ENCODE peak calls at places on chromosomes 3 and 15, in six cellular contexts. One of them, this sample, is unnamed.

GRCh38 chr3:167876603-167877325 is 141.2 kb downstream of the SERPINI1 start:
- DNase-seq in A673: peak; percentile 32
- DNase-seq in endodermal cell: no peak
- DNase-seq in NB4: no peak
- DNase-seq in heart left ventricle: peak; percentile 17
- DNase-seq in CD4-positive, alpha-beta memory T cell: no peak
- DNase-seq in this sample: no peak

GRCh38 chr15:98002419-98002818 is 41.9 kb downstream of the ARRDC4 start:
- DNase-seq in heart left ventricle: no peak
- DNase-seq in CD4-positive, alpha-beta memory T cell: no peak
- DNase-seq in NB4: no peak
- DNase-seq in endodermal cell: no peak
- DNase-seq in A673: no peak
- DNase-seq in this sample: no peak

GRCh38 chr3:76765526-76765925 is 274.4 kb upstream of the ROBO2 start:
- DNase-seq in NB4: no peak
- DNase-seq in endodermal cell: no peak
- DNase-seq in heart left ventricle: no peak
- DNase-seq in CD4-positive, alpha-beta memory T cell: no peak
- DNase-seq in A673: no peak
- DNase-seq in this sample: no peak

GRCh38 chr15:34682673-34683072 is 72.1 kb downstream of the GJD2 start:
- DNase-seq in NB4: no peak
- DNase-seq in CD4-positive, alpha-beta memory T cell: no peak
- DNase-seq in endodermal cell: no peak
- DNase-seq in A673: no peak
- DNase-seq in heart left ventricle: no peak
- DNase-seq in this sample: no peak

GRCh38 chr15:39920510-39921273 is 626 bp upstream of the GPR176 start:
- DNase-seq in NB4: no peak
- DNase-seq in heart left ventricle: peak; percentile 83
- DNase-seq in endodermal cell: peak; percentile 86
- DNase-seq in CD4-positive, alpha-beta memory T cell: peak; percentile 77
- DNase-seq in A673: peak; percentile 90
- DNase-seq in this sample: peak; percentile 44

GRCh38 chr3:150434263-150434662 is 26.2 kb downstream of the TSC22D2 start:
- DNase-seq in heart left ventricle: no peak
- DNase-seq in endodermal cell: no peak
- DNase-seq in NB4: no peak
- DNase-seq in CD4-positive, alpha-beta memory T cell: no peak
- DNase-seq in A673: no peak
- DNase-seq in this sample: no peak

GRCh38 chr15:75215107-75216004 is 13.7 kb downstream of the C15orf39 start:
- DNase-seq in NB4: peak; percentile 61
- DNase-seq in A673: peak; percentile 30
- DNase-seq in CD4-positive, alpha-beta memory T cell: no peak
- DNase-seq in heart left ventricle: no peak
- DNase-seq in endodermal cell: no peak
- DNase-seq in this sample: no peak

GRCh38 chr3:168517514-168518071 is 421.9 kb upstream of the GOLIM4 start:
- DNase-seq in heart left ventricle: no peak
- DNase-seq in endodermal cell: peak; percentile 82
- DNase-seq in NB4: no peak
- DNase-seq in CD4-positive, alpha-beta memory T cell: no peak
- DNase-seq in A673: no peak
- DNase-seq in this sample: no peak

GRCh38 chr3:190504354-190505125 is 9.3 kb upstream of the IL1RAP start:
- DNase-seq in endodermal cell: no peak
- DNase-seq in heart left ventricle: no peak
- DNase-seq in A673: no peak
- DNase-seq in CD4-positive, alpha-beta memory T cell: no peak
- DNase-seq in NB4: peak; percentile 57
- DNase-seq in this sample: no peak

GRCh38 chr3:135965506-135966348 is at the start of gene PPP2R3A:
- DNase-seq in endodermal cell: peak; percentile 99
- DNase-seq in A673: peak; percentile 84
- DNase-seq in NB4: peak; percentile 53
- DNase-seq in heart left ventricle: peak; percentile 87
- DNase-seq in CD4-positive, alpha-beta memory T cell: peak; percentile 57
- DNase-seq in this sample: peak; percentile 28

GRCh38 chr15:88491158-88491557 is 23.6 kb downstream of the MRPS11 start:
- DNase-seq in CD4-positive, alpha-beta memory T cell: no peak
- DNase-seq in heart left ventricle: no peak
- DNase-seq in A673: no peak
- DNase-seq in NB4: no peak
- DNase-seq in endodermal cell: no peak
- DNase-seq in this sample: peak; percentile 34

GRCh38 chr15:78893538-78893937 is 20.8 kb downstream of the MORF4L1 start:
- DNase-seq in A673: no peak
- DNase-seq in heart left ventricle: no peak
- DNase-seq in NB4: no peak
- DNase-seq in endodermal cell: no peak
- DNase-seq in CD4-positive, alpha-beta memory T cell: no peak
- DNase-seq in this sample: no peak

GRCh38 chr3:197718904-197719303 is 17.8 kb downstream of the RUBCN start:
- DNase-seq in heart left ventricle: no peak
- DNase-seq in NB4: no peak
- DNase-seq in CD4-positive, alpha-beta memory T cell: no peak
- DNase-seq in endodermal cell: no peak
- DNase-seq in A673: no peak
- DNase-seq in this sample: no peak

GRCh38 chr3:17151598-17152373 is 267.0 kb downstream of the PLCL2 start:
- DNase-seq in A673: no peak
- DNase-seq in NB4: no peak
- DNase-seq in CD4-positive, alpha-beta memory T cell: peak; percentile 76
- DNase-seq in endodermal cell: no peak
- DNase-seq in heart left ventricle: no peak
- DNase-seq in this sample: peak; percentile 10

GRCh38 chr3:182722938-182723337 is 70.4 kb upstream of the ATP11B start:
- DNase-seq in endodermal cell: no peak
- DNase-seq in NB4: peak; percentile 23
- DNase-seq in heart left ventricle: no peak
- DNase-seq in A673: no peak
- DNase-seq in CD4-positive, alpha-beta memory T cell: no peak
- DNase-seq in this sample: no peak

GRCh38 chr3:98914210-98915080 is 12.9 kb upstream of the DCBLD2 start:
- DNase-seq in NB4: no peak
- DNase-seq in endodermal cell: no peak
- DNase-seq in heart left ventricle: no peak
- DNase-seq in A673: no peak
- DNase-seq in CD4-positive, alpha-beta memory T cell: no peak
- DNase-seq in this sample: no peak

GRCh38 chr3:180970931-180971330 is 18.6 kb downstream of the DNAJC19 start:
- DNase-seq in NB4: no peak
- DNase-seq in endodermal cell: no peak
- DNase-seq in A673: no peak
- DNase-seq in CD4-positive, alpha-beta memory T cell: no peak
- DNase-seq in heart left ventricle: no peak
- DNase-seq in this sample: no peak

GRCh38 chr3:182349051-182349450 is 444.3 kb upstream of the ATP11B start:
- DNase-seq in heart left ventricle: no peak
- DNase-seq in NB4: no peak
- DNase-seq in endodermal cell: no peak
- DNase-seq in A673: no peak
- DNase-seq in CD4-positive, alpha-beta memory T cell: no peak
- DNase-seq in this sample: no peak

GRCh38 chr3:177811835-177812234 is 614.6 kb upstream of the TBL1XR1 start:
- DNase-seq in heart left ventricle: no peak
- DNase-seq in A673: no peak
- DNase-seq in CD4-positive, alpha-beta memory T cell: no peak
- DNase-seq in NB4: no peak
- DNase-seq in endodermal cell: no peak
- DNase-seq in this sample: no peak

GRCh38 chr15:92780816-92781215 is 119.3 kb upstream of the CHD2 start:
- DNase-seq in CD4-positive, alpha-beta memory T cell: no peak
- DNase-seq in endodermal cell: no peak
- DNase-seq in heart left ventricle: no peak
- DNase-seq in A673: no peak
- DNase-seq in NB4: no peak
- DNase-seq in this sample: peak; percentile 7

GRCh38 chr15:91593653-91594052 is 259.9 kb upstream of the SLCO3A1 start:
- DNase-seq in CD4-positive, alpha-beta memory T cell: no peak
- DNase-seq in endodermal cell: no peak
- DNase-seq in A673: no peak
- DNase-seq in NB4: no peak
- DNase-seq in heart left ventricle: no peak
- DNase-seq in this sample: no peak

GRCh38 chr15:75193976-75194375 is 7.7 kb upstream of the C15orf39 start:
- DNase-seq in NB4: peak; percentile 97
- DNase-seq in heart left ventricle: no peak
- DNase-seq in CD4-positive, alpha-beta memory T cell: no peak
- DNase-seq in endodermal cell: no peak
- DNase-seq in A673: no peak
- DNase-seq in this sample: no peak

GRCh38 chr3:53804697-53805462 is 41.3 kb downstream of the CHDH start:
- DNase-seq in endodermal cell: peak; percentile 79
- DNase-seq in CD4-positive, alpha-beta memory T cell: no peak
- DNase-seq in heart left ventricle: no peak
- DNase-seq in NB4: no peak
- DNase-seq in A673: no peak
- DNase-seq in this sample: peak; percentile 7

GRCh38 chr3:14797731-14798130 is 21.0 kb upstream of the FGD5 start:
- DNase-seq in CD4-positive, alpha-beta memory T cell: no peak
- DNase-seq in NB4: no peak
- DNase-seq in endodermal cell: peak; percentile 47
- DNase-seq in heart left ventricle: no peak
- DNase-seq in A673: no peak
- DNase-seq in this sample: no peak

GRCh38 chr15:72342385-72342784 is 22.4 kb upstream of the CELF6 start:
- DNase-seq in heart left ventricle: no peak
- DNase-seq in NB4: peak; percentile 58
- DNase-seq in A673: peak; percentile 40
- DNase-seq in endodermal cell: peak; percentile 91
- DNase-seq in CD4-positive, alpha-beta memory T cell: peak; percentile 25
- DNase-seq in this sample: peak; percentile 37

DNA sequence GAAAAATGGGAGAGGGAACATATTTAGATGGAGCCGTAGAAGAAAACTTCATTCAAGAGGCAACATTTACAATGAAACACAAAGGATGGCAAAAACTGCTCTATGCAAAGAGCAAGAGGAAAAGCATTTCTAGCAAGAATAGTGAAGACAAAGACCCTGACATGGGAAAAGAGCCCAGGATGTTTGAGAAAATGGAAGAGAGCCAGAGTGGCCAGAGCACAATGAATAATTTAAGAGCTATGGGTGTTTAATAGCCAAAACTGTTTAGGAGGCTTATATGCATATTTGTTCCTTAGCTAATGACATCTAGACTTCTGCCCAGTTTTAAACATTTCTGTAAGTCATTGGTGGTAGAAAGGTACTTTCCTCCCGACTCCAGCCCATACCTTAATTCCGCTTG is 25.4 kb upstream of the SEMA6D start:
- DNase-seq in heart left ventricle: no peak
- DNase-seq in NB4: no peak
- DNase-seq in A673: no peak
- DNase-seq in CD4-positive, alpha-beta memory T cell: no peak
- DNase-seq in endodermal cell: no peak
- DNase-seq in this sample: no peak
- H3K4me3 ChIP-seq in heart left ventricle: no peak overlapping the region
- H3K4me3 ChIP-seq in NB4: no peak overlapping the region
- H3K4me3 ChIP-seq in A673: no peak overlapping the region
- H3K4me3 ChIP-seq in CD4-positive, alpha-beta memory T cell: no peak overlapping the region
- H3K4me3 ChIP-seq in endodermal cell: no peak overlapping the region
- H3K4me3 ChIP-seq in this sample: no peak overlapping the region

DNA sequence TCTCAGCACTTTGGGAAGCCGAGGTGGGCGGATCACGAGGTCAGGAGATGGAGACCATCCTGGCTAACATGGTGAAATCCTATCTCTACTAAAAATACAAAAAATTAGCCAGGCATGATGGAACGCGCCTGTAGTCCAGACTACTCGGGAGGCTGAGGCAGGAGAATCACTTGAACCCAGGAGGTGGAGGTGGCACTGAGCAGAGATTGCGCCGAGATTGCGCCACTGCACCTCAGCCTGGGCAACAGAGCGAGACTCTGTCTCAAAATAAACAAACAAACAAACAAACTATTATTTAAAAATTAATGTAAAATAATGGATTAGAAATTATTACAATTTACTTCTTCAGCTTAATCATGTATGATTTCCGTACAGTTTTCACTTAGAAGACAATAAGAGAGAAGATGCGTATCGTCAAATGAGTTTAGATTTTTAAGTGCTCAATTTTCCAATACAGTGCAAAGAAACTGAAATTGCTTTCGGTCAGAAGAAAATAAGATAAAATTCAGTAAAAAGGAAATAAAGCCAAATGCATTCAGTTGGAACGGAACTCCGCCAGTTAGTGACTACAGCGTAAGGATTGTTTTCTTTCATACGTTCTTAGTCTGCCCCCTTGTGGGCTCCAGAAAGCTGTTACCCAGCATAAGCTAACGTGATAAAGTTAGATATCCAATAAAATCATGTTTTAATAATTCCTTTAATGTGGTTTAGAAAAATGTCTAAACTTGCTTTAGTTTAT is 24.8 kb downstream of the AADAC start:
- DNase-seq in endodermal cell: peak; percentile 64
- DNase-seq in CD4-positive, alpha-beta memory T cell: peak; percentile 19
- DNase-seq in A673: peak; percentile 93
- DNase-seq in heart left ventricle: peak; percentile 64
- DNase-seq in NB4: peak; percentile 82
- DNase-seq in this sample: peak; percentile 54
- H3K4me3 ChIP-seq in endodermal cell: no peak overlapping the region
- H3K4me3 ChIP-seq in CD4-positive, alpha-beta memory T cell: no peak overlapping the region
- H3K4me3 ChIP-seq in A673: peak overlapping the region; percentile 36
- H3K4me3 ChIP-seq in heart left ventricle: peak overlapping the region; percentile 45
- H3K4me3 ChIP-seq in NB4: no peak overlapping the region
- H3K4me3 ChIP-seq in this sample: no peak overlapping the region

GRCh38 chr3:134251731-134252391 is 1.2 kb upstream of the RYK start:
- DNase-seq in NB4: peak; percentile 24
- DNase-seq in A673: no peak
- DNase-seq in heart left ventricle: peak; percentile 33
- DNase-seq in endodermal cell: peak; percentile 70
- DNase-seq in CD4-positive, alpha-beta memory T cell: no peak
- DNase-seq in this sample: no peak

GRCh38 chr3:134250717-134251220 is at the start of gene RYK:
- DNase-seq in A673: peak; percentile 86
- DNase-seq in CD4-positive, alpha-beta memory T cell: peak; percentile 84
- DNase-seq in endodermal cell: peak; percentile 94
- DNase-seq in heart left ventricle: peak; percentile 77
- DNase-seq in NB4: peak; percentile 89
- DNase-seq in this sample: peak; percentile 33

GRCh38 chr3:134252766-134253165 is 2.1 kb upstream of the RYK start:
- DNase-seq in CD4-positive, alpha-beta memory T cell: no peak
- DNase-seq in A673: no peak
- DNase-seq in heart left ventricle: no peak
- DNase-seq in NB4: no peak
- DNase-seq in endodermal cell: peak; percentile 69
- DNase-seq in this sample: no peak

GRCh38 chr3:134249935-134250716 is 533 bp downstream of the RYK start:
- DNase-seq in heart left ventricle: peak; percentile 56
- DNase-seq in NB4: peak; percentile 67
- DNase-seq in CD4-positive, alpha-beta memory T cell: peak; percentile 37
- DNase-seq in endodermal cell: peak; percentile 84
- DNase-seq in A673: peak; percentile 24
- DNase-seq in this sample: peak; percentile 37

GRCh38 chr3:134249442-134249841 is 1.2 kb downstream of the RYK start:
- DNase-seq in CD4-positive, alpha-beta memory T cell: peak; percentile 18
- DNase-seq in heart left ventricle: no peak
- DNase-seq in NB4: no peak
- DNase-seq in A673: no peak
- DNase-seq in endodermal cell: no peak
- DNase-seq in this sample: no peak
- H3K4me3 ChIP-seq in CD4-positive, alpha-beta memory T cell: peak overlapping the region; percentile 65
- H3K4me3 ChIP-seq in heart left ventricle: peak overlapping the region; percentile 73
- H3K4me3 ChIP-seq in NB4: peak overlapping the region; percentile 62
- H3K4me3 ChIP-seq in A673: peak overlapping the region; percentile 80
- H3K4me3 ChIP-seq in endodermal cell: peak overlapping the region; percentile 88
- H3K4me3 ChIP-seq in this sample: peak overlapping the region; percentile 72

GRCh38 chr3:55484741-55485207 is 2.3 kb downstream of the WNT5A start:
- DNase-seq in endodermal cell: no peak
- DNase-seq in CD4-positive, alpha-beta memory T cell: no peak
- DNase-seq in NB4: no peak
- DNase-seq in heart left ventricle: no peak
- DNase-seq in A673: no peak
- DNase-seq in this sample: no peak
- H3K4me3 ChIP-seq in endodermal cell: no peak overlapping the region
- H3K4me3 ChIP-seq in CD4-positive, alpha-beta memory T cell: no peak overlapping the region
- H3K4me3 ChIP-seq in NB4: no peak overlapping the region
- H3K4me3 ChIP-seq in heart left ventricle: peak overlapping the region; percentile 73
- H3K4me3 ChIP-seq in A673: peak overlapping the region; percentile 39
- H3K4me3 ChIP-seq in this sample: no peak overlapping the region